ENCODE peak calls at places on chromosomes 3 and 15, in six cellular contexts. D is transverse colon, P is cardiac fibroblast, N is PC-9, L is sigmoid colon, T is bronchial epithelial cell. K is an unnamed sample.

GRCh38 chr3:188362405-188362831 is 208.5 kb downstream of the LPP start:
- DNase-seq in T (peak), P (peak), L (no peak), N (peak), D (no peak), K (no peak)

GRCh38 chr15:78075490-78076230 is 1.9 kb downstream of the TBC1D2B start:
- DNase-seq in L (peak), T (peak), N (no peak), P (peak), D (peak), K (no peak)

GRCh38 chr15:99454941-99455795 is 110.6 kb upstream of the MEF2A start:
- DNase-seq in P (peak), T (peak), L (peak), D (peak), N (peak), K (no peak)

GRCh38 chr15:91294795-91295194 is 194.7 kb downstream of the SV2B start:
- DNase-seq in N (no peak), T (no peak), L (no peak), P (no peak), D (no peak), K (no peak)

GRCh38 chr15:95259965-95260364 is 1028.6 kb downstream of the MCTP2 start:
- DNase-seq in L (no peak), T (peak), N (no peak), D (no peak), P (no peak), K (no peak)

GRCh38 chr15:29835301-29835700 is 13.0 kb upstream of the TJP1 start:
- DNase-seq in N (no peak), P (peak), D (no peak), L (no peak), T (peak), K (no peak)

GRCh38 chr15:68053701-68053996 is 466 bp upstream of the PIAS1 start:
- DNase-seq in N (no peak), D (no peak), L (no peak), T (no peak), P (no peak), K (no peak)

GRCh38 chr3:7682822-7683229 is 818.8 kb upstream of the LMCD1 start:
- DNase-seq in P (peak), T (peak), N (no peak), L (no peak), D (no peak), K (peak)

GRCh38 chr3:138303474-138303873 is 26.2 kb downstream of the NME9 start:
- DNase-seq in N (no peak), L (no peak), T (no peak), P (no peak), D (no peak), K (no peak)

GRCh38 chr3:43207628-43208085 is 78.7 kb upstream of the SNRK start:
- DNase-seq in D (no peak), N (no peak), T (no peak), L (no peak), P (no peak), K (no peak)

GRCh38 chr3:71998995-71999673 is 214.2 kb upstream of the PROK2 start:
- DNase-seq in N (no peak), P (peak), L (no peak), D (no peak), T (peak), K (no peak)

GRCh38 chr3:120559228-120560061 is 36.7 kb upstream of the NDUFB4 start:
- DNase-seq in T (peak), L (peak), N (peak), P (peak), D (peak), K (no peak)

GRCh38 chr3:133964547-133964946 is 65.2 kb downstream of the SLCO2A1 start:
- DNase-seq in N (no peak), D (no peak), L (no peak), P (no peak), T (no peak), K (peak)

GRCh38 chr3:39427506-39427905 is 21.0 kb downstream of the RPSA start:
- DNase-seq in T (no peak), P (no peak), L (no peak), N (no peak), D (no peak), K (no peak)

GRCh38 chr3:132432639-132433038 is 15.3 kb downstream of the DNAJC13 start:
- DNase-seq in N (peak), P (peak), D (no peak), T (peak), L (no peak), K (no peak)

GRCh38 chr15:60964527-60964926 is 264.6 kb downstream of the RORA start:
- DNase-seq in T (no peak), L (peak), P (no peak), D (no peak), N (no peak), K (no peak)

GRCh38 chr3:156396851-156397250 is 158.1 kb downstream of the SSR3 start:
- DNase-seq in T (no peak), P (no peak), D (no peak), N (no peak), L (no peak), K (no peak)

GRCh38 chr3:10244004-10244403 is 4.3 kb upstream of the TATDN2 start:
- DNase-seq in P (no peak), D (no peak), L (no peak), N (no peak), T (no peak), K (no peak)

GRCh38 chr3:5426094-5426883 is 238.8 kb downstream of the EDEM1 start:
- DNase-seq in N (peak), P (peak), L (peak), T (peak), D (peak), K (peak)

GRCh38 chr3:140530603-140531002 is 147.3 kb upstream of the TRIM42 start:
- DNase-seq in P (no peak), D (no peak), L (no peak), N (no peak), T (no peak), K (no peak)

GRCh38 chr15:52421029-52421428 is 107.7 kb downstream of the MYO5A start:
- DNase-seq in P (no peak), T (no peak), L (no peak), N (no peak), D (no peak), K (no peak)

GRCh38 chr3:73029321-73029796 is 32.1 kb upstream of the EBLN2 start:
- DNase-seq in N (peak), P (peak), T (peak), L (no peak), D (no peak), K (no peak)

GRCh38 chr3:49908378-49909199 is 4.9 kb upstream of the MST1R start:
- DNase-seq in P (no peak), D (no peak), T (no peak), L (no peak), N (no peak), K (no peak)

GRCh38 chr3:171110715-171111114 is 84.2 kb upstream of the SLC2A2 start:
- DNase-seq in N (no peak), T (no peak), D (no peak), P (no peak), L (no peak), K (no peak)

GRCh38 chr15:94455297-94455696 is 223.9 kb downstream of the MCTP2 start:
- DNase-seq in L (no peak), T (no peak), P (no peak), N (no peak), D (no peak), K (no peak)

GRCh38 chr3:32459474-32459873 is 43.2 kb downstream of the CMTM6 start:
- DNase-seq in N (no peak), L (no peak), T (no peak), D (no peak), P (no peak), K (no peak)

GRCh38 chr15:94584833-94585244 is 353.5 kb downstream of the MCTP2 start:
- DNase-seq in P (no peak), T (no peak), L (no peak), N (no peak), D (no peak), K (no peak)

GRCh38 chr15:40938530-40938870 is 9.4 kb downstream of the DLL4 start:
- DNase-seq in D (no peak), T (no peak), N (no peak), L (no peak), P (no peak), K (no peak)

GRCh38 chr3:57094606-57095005 is 34.1 kb downstream of the SPATA12 start:
- DNase-seq in P (peak), L (no peak), T (no peak), N (no peak), D (no peak), K (no peak)

GRCh38 chr3:183094711-183095110 is 4.6 kb downstream of the MCCC1 start:
- DNase-seq in D (no peak), P (no peak), N (no peak), L (no peak), T (peak), K (no peak)

GRCh38 chr3:188469228-188469885 is 315.4 kb downstream of the LPP start:
- DNase-seq in T (no peak), P (peak), N (no peak), D (no peak), L (no peak), K (no peak)

GRCh38 chr3:41118461-41119385 is 80.6 kb upstream of the CTNNB1 start:
- DNase-seq in L (no peak), P (no peak), N (no peak), D (peak), T (no peak), K (no peak)

DNA sequence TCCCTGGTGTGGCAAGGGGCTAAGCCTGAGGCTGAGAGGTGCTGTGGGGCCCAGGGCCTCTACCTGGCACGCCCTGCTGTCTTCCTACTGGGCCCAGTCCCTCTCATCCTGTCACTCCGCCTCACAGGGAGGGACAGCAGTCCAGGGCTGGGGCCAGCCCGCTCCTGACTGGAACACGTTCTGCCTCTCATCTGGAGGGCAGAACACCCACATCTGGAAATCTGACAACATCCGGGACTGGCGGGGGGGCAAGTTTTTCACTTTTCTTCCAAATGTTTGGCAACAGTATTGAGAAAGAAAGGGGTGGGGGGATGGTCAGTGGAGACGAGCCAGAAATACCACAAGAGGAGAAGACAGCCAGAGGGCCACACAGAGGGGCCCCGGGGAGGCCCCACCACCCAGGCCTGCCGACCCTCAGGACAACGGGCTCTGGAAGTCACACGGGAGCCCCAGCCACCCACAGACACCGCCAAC is 1.8 kb upstream of the MYL3 start:
- DNase-seq in D (no peak), N (no peak), P (peak), L (peak), T (peak), K (no peak)
- H3K4me3 ChIP-seq in D (no peak), N (no peak), P (no peak), L (no peak), T (no peak), K (no peak)

GRCh38 chr3:87489892-87490291 is 213.5 kb upstream of the POU1F1 start:
- DNase-seq in P (no peak), D (no peak), N (no peak), T (no peak), L (no peak), K (no peak)
- H3K4me3 ChIP-seq in P (no peak), D (no peak), N (no peak), T (no peak), L (no peak), K (no peak)

DNA sequence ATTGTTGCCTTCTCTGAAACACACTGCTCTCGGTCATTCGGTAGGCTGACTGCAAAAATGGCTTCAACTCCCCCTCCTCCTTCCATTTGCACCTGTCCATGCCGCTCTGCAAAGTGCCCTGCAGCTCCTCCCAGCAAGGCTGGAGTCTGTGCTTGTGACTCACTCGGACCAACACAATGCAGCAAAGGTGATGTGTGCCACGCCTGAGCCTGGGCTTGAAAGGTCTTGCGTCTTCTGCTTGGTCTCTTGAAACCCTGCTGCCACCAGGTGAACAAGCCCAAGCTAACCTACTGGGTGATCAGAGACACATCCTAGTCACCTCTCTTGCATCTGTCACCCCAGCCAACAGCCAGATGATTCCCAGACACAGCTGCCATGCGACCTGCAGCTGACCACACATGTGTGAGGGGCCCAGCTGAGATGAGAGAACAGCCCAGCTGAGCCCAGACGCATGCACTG is 71.1 kb downstream of the MGLL start:
- DNase-seq in T (peak), D (no peak), L (no peak), N (peak), P (peak), K (no peak)
- H3K4me3 ChIP-seq in T (no peak), D (no peak), L (no peak), N (no peak), P (no peak), K (no peak)

DNA sequence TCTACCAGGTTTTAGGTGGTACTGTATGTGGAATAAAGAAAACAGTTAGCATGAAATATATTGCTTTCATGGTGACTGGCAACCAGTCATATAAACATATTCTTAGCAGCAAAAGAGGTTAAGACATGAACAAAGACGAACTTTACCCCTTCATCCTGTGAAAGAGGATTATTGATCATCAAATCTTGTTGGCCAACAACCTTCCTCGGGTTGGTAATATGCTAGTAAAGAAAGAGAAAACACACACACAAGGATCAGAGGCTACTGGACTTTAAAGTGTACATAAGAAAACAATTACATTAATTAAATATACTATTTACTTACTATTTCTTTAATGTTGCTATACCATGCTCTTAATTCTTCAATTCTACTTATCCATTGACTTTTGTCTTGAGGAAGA is 337.9 kb downstream of the TBC1D5 start:
- DNase-seq in T (no peak), P (no peak), N (no peak), L (no peak), D (no peak), K (no peak)
- H3K4me3 ChIP-seq in T (no peak), P (no peak), N (no peak), L (no peak), D (no peak), K (no peak)

DNA sequence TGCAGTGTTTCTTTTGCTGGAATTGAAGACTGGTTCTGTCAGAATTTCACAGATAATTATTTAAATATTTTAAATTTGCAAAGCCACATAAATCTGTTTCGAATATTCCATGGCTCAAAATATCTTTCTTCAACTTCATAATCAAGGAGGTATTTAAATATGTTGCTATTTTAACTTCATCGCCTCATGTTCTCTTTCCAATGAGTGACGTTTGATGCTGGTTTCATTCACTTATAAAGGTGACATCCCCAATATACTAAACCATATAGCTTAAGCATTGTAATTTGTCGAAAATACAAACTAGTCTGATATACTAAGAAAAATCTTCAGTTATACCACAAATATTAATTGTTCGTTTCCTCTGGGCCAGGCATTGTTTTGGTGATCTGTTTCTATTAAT is 22.5 kb downstream of the MBNL1 start:
- DNase-seq in L (no peak), N (no peak), D (no peak), T (no peak), P (no peak), K (no peak)
- H3K4me3 ChIP-seq in L (no peak), N (no peak), D (no peak), T (no peak), P (no peak), K (no peak)

GRCh38 chr3:185959609-185960517 is 22.0 kb upstream of the TRA2B start:
- DNase-seq in N (peak), T (peak), P (peak), D (peak), L (no peak), K (no peak)
- H3K4me3 ChIP-seq in N (peak), T (peak), P (peak), D (no peak), L (no peak), K (no peak)

K was measured in iPS DF 6.9.